ENCODE peak calls at places on chromosomes 11 and 22, in six cellular contexts. S is suprapubic skin, Z is GM12892, M is GM12891, I is sigmoid colon, X is upper lobe of left lung. F is an unnamed sample.

GRCh38 chr11:39786281-39786680 is 1673.2 kb downstream of the LRRC4C start:
- DNase-seq in S (no peak), Z (no peak), M (no peak), I (no peak), X (peak; percentile 30), F (no peak)

GRCh38 chr11:111299111-111300026 is 1.0 kb downstream of the POU2AF3 start:
- DNase-seq in S (no peak), Z (peak; percentile 55), M (peak; percentile 52), I (peak; percentile 83), X (peak; percentile 93), F (no peak)

GRCh38 chr11:13114566-13115465 is 105.7 kb downstream of the RASSF10 start:
- DNase-seq in S (no peak), Z (no peak), M (no peak), I (no peak), X (no peak), F (peak; percentile 29)

GRCh38 chr22:31650391-31650790 is 11.6 kb downstream of the PISD start:
- DNase-seq in S (no peak), Z (no peak), M (no peak), I (no peak), X (no peak), F (no peak)

GRCh38 chr22:37544955-37545702 is 15.2 kb upstream of the CDC42EP1 start:
- DNase-seq in S (no peak), Z (no peak), M (peak; percentile 64), I (peak; percentile 83), X (no peak), F (peak; percentile 82)

GRCh38 chr11:11279956-11280689 is 72.9 kb downstream of the CSNK2A3 start:
- DNase-seq in S (no peak), Z (no peak), M (no peak), I (peak; percentile 49), X (no peak), F (no peak)

GRCh38 chr11:67356867-67357561 is 3.7 kb upstream of the POLD4 start:
- DNase-seq in S (no peak), Z (peak; percentile 71), M (no peak), I (peak; percentile 84), X (no peak), F (no peak)

GRCh38 chr11:68212421-68213134 is 518 bp downstream of the KMT5B start:
- DNase-seq in S (peak; percentile 89), Z (peak; percentile 68), M (peak; percentile 74), I (peak; percentile 91), X (peak; percentile 93), F (peak; percentile 75)

GRCh38 chr11:123249354-123249753 is 54.3 kb upstream of the CLMP start:
- DNase-seq in S (no peak), Z (no peak), M (no peak), I (no peak), X (no peak), F (no peak)

GRCh38 chr11:89633125-89633695 is 76.9 kb upstream of the TRIM77 start:
- DNase-seq in S (no peak), Z (no peak), M (no peak), I (no peak), X (no peak), F (no peak)

GRCh38 chr11:1010006-1010405 is 26.5 kb downstream of the MUC6 start:
- DNase-seq in S (no peak), Z (no peak), M (no peak), I (no peak), X (peak; percentile 71), F (no peak)

GRCh38 chr22:42313804-42314581 is 43.5 kb upstream of the TCF20 start:
- DNase-seq in S (no peak), Z (no peak), M (peak; percentile 67), I (peak; percentile 75), X (no peak), F (peak; percentile 65)

GRCh38 chr22:42314709-42315391 is 44.4 kb upstream of the TCF20 start:
- DNase-seq in S (no peak), Z (no peak), M (no peak), I (no peak), X (no peak), F (no peak)

GRCh38 chr22:42315392-42315756 is 44.9 kb upstream of the TCF20 start:
- DNase-seq in S (no peak), Z (no peak), M (no peak), I (no peak), X (no peak), F (no peak)

GRCh38 chr22:42310301-42310981 is 40.0 kb upstream of the TCF20 start:
- DNase-seq in S (no peak), Z (no peak), M (no peak), I (no peak), X (peak; percentile 46), F (no peak)

GRCh38 chr22:42313204-42313603 is 42.8 kb upstream of the TCF20 start:
- DNase-seq in S (no peak), Z (no peak), M (no peak), I (no peak), X (no peak), F (no peak)
- TF ChIP-seq POLR2A in S (no peak), Z (no peak), M (no peak), I (no peak), X (no peak), F (no peak)

GRCh38 chr11:72222106-72222891 is 2.3 kb upstream of the INPPL1 start:
- DNase-seq in S (no peak), Z (no peak), M (no peak), I (no peak), X (no peak), F (no peak)

GRCh38 chr11:72223615-72224586 is 666 bp upstream of the INPPL1 start:
- DNase-seq in S (peak; percentile 87), Z (no peak), M (no peak), I (peak; percentile 95), X (peak; percentile 96), F (no peak)

GRCh38 chr11:72224587-72225410 is at the start of gene INPPL1:
- DNase-seq in S (no peak), Z (no peak), M (no peak), I (peak; percentile 81), X (peak; percentile 92), F (no peak)

GRCh38 chr11:72221386-72221785 is 3.2 kb upstream of the INPPL1 start:
- DNase-seq in S (no peak), Z (no peak), M (no peak), I (peak; percentile 66), X (no peak), F (no peak)

GRCh38 chr11:72222907-72223614 is 1.5 kb upstream of the INPPL1 start:
- DNase-seq in S (peak; percentile 96), Z (peak; percentile 75), M (peak; percentile 75), I (peak; percentile 98), X (peak; percentile 96), F (peak; percentile 93)
- TF ChIP-seq POLR2AphosphoS5 in S (peak; percentile 44), Z (no peak), M (no peak), I (peak; percentile 82), X (peak; percentile 72), F (peak; percentile 70)

DNA sequence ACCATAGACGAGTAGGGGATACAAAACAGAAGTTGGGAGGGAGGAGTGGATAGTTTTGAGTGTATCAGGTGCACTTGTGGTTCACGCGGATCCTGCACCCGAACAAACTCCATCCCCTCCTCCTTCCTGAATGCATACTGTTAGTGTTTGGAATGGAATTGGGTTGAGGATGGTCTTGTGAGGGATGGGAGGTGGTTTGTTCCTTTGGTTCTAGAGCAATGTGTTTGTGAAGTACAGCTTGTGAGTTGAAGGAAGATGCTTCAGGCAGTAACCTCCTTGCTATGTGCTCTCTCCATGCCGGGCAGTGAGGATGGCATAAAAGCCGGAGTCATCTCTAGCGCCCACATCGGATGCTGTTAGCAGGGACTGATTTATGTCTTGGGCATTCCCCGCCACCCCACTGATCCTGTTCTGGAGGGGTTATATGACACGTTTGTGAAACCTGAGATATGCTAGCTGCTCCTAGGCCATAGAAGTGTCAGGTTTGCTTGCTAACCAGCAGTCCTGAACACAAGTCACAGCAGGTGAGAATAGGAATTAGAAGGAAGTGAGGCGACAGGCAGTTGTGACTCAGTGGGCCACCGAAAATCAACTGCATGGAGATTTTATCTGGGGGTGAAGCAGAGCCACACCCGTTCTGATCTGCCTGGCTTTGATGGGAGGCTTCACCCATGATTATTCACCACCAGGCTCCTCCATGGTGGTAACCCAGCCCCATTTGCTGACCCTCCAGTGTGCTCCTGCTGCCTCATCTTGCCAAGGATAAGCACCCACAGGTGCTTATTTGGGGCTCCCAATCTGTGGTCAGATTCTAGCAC is 2.2 kb downstream of the BCR start:
- DNase-seq in S (no peak), Z (no peak), M (no peak), I (no peak), X (no peak), F (no peak)
- TF ChIP-seq POLR2A in S (no peak), Z (peak; percentile 28), M (no peak), I (no peak), X (no peak), F (no peak)

GRCh38 chr11:73210916-73211667 is 7.0 kb upstream of the P2RY2 start:
- DNase-seq in S (no peak), Z (no peak), M (no peak), I (peak; percentile 11), X (no peak), F (no peak)
- TF ChIP-seq POLR2AphosphoS5 in S (no peak), Z (no peak), M (no peak), I (no peak), X (no peak), F (no peak)

GRCh38 chr11:92505689-92506088 is 281.1 kb downstream of the FAT3 start:
- DNase-seq in S (no peak), Z (no peak), M (no peak), I (no peak), X (no peak), F (no peak)

GRCh38 chr11:92511522-92512203 is 287.0 kb downstream of the FAT3 start:
- DNase-seq in S (no peak), Z (no peak), M (no peak), I (no peak), X (no peak), F (no peak)

GRCh38 chr11:92512204-92512569 is 287.6 kb downstream of the FAT3 start:
- DNase-seq in S (no peak), Z (no peak), M (no peak), I (no peak), X (no peak), F (no peak)

DNA sequence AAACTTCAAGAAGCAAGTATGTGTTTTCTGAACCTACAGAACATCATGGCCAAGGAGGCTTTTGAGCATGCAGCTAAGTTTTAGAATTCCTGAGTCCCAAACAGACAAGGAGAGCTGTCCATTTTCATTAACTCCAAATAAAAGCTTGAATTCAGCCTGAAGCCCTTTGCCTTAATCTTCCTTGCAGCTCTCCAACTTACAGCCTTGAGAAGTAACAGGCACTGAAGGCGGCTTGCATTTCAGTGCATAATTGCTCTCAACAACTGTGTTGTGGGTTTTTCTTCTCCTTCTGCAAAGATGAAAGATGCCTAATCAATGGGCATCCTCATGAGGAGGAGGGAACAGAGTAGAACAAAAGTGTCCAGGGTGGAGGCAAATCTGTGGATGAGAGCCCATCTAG is 286.0 kb downstream of the FAT3 start:
- DNase-seq in S (no peak), Z (no peak), M (no peak), I (no peak), X (no peak), F (no peak)
- TF ChIP-seq POLR2A in S (no peak), Z (no peak), M (no peak), I (no peak), X (no peak), F (no peak)

F was measured in breast epithelium.